ENCODE peak calls at places on chromosomes 13 and 19, in five cellular contexts. D is activated CD4-positive, alpha-beta T cell treated with anti-CD3 and anti-CD28 coated beads for 48 hours; F is stimulated activated CD8-positive, alpha-beta memory T cell treated with anti-CD3 and anti-CD28 coated beads, Interleukin-15, amount 100 ng/mL, for 24 hours; U is cardiac fibroblast; A is C1 segment of cervical spinal cord. G is an unnamed sample.

GRCh38 chr13:53112522-53112921 is 83.9 kb downstream of the OLFM4 start:
- DNase-seq in D (no peak), A (no peak), U (no peak), F (no peak), G (no peak)

GRCh38 chr19:2455481-2456300 is 1.1 kb downstream of the LMNB2 start:
- DNase-seq in U (no peak), A (no peak), D (peak), F (peak), G (no peak)

GRCh38 chr13:95326695-95327094 is 25.4 kb upstream of the ABCC4 start:
- DNase-seq in U (no peak), D (no peak), A (no peak), F (no peak), G (no peak)

GRCh38 chr19:49801966-49802661 is 11.0 kb downstream of the FUZ start:
- DNase-seq in D (no peak), U (peak), F (no peak), A (peak), G (peak)

GRCh38 chr13:47459512-47459911 is 541.6 kb downstream of the SUCLA2 start:
- DNase-seq in A (no peak), F (no peak), D (no peak), U (peak), G (no peak)

GRCh38 chr13:21868823-21869222 is 197.9 kb downstream of the FGF9 start:
- DNase-seq in A (no peak), F (no peak), D (no peak), U (no peak), G (no peak)

GRCh38 chr13:98390086-98390697 is 186.7 kb downstream of the STK24 start:
- DNase-seq in A (no peak), F (no peak), D (no peak), U (peak), G (no peak)

GRCh38 chr19:1150333-1151036 is 23.6 kb downstream of the SBNO2 start:
- DNase-seq in U (no peak), A (no peak), D (no peak), F (no peak), G (no peak)

GRCh38 chr13:112873851-112874750 is 94.9 kb upstream of the MCF2L start:
- DNase-seq in D (peak), F (peak), A (peak), U (peak), G (peak)

GRCh38 chr13:111460548-111461444 is 140.4 kb downstream of the TEX29 start:
- DNase-seq in F (no peak), U (peak), A (peak), D (peak), G (peak)

GRCh38 chr13:83221256-83221655 is 661.0 kb downstream of the SLITRK1 start:
- DNase-seq in A (no peak), F (no peak), D (no peak), U (peak), G (peak)

GRCh38 chr13:40077396-40078027 is 422.1 kb downstream of the COG6 start:
- DNase-seq in U (no peak), D (no peak), A (no peak), F (no peak), G (no peak)

GRCh38 chr19:54459282-54460229 is 4.0 kb downstream of the LENG9 start:
- DNase-seq in F (no peak), U (no peak), A (no peak), D (no peak), G (no peak)

GRCh38 chr19:1521636-1522035 is 2.2 kb upstream of the PLK5 start:
- DNase-seq in A (no peak), F (no peak), U (peak), D (no peak), G (no peak)

GRCh38 chr19:48874309-48875135 is 2.3 kb downstream of the PPP1R15A start:
- DNase-seq in D (no peak), F (no peak), A (no peak), U (peak), G (peak)

GRCh38 chr19:18044825-18045304 is 36.9 kb downstream of the ARRDC2 start:
- DNase-seq in U (peak), A (peak), D (peak), F (peak), G (no peak)

GRCh38 chr19:3613765-3614661 is 7.3 kb upstream of the TBXA2R start:
- DNase-seq in D (no peak), A (no peak), U (no peak), F (no peak), G (no peak)

GRCh38 chr19:49880162-49880869 is 2.8 kb downstream of the TBC1D17 start:
- DNase-seq in U (no peak), D (no peak), A (no peak), F (no peak), G (no peak)

GRCh38 chr13:101452519-101453485 is at the start of gene ITGBL1:
- DNase-seq in F (no peak), U (peak), A (no peak), D (no peak), G (no peak)

GRCh38 chr19:1104452-1105216 is 840 bp downstream of the GPX4 start:
- DNase-seq in F (peak), A (peak), D (peak), U (peak), G (peak)

GRCh38 chr13:87080100-87080779 is 590.9 kb upstream of the SLITRK5 start:
- DNase-seq in U (no peak), D (no peak), A (no peak), F (no peak), G (no peak)

GRCh38 chr19:54626757-54627156 is 3.5 kb upstream of the LILRB1 start:
- DNase-seq in F (no peak), D (no peak), U (no peak), A (no peak), G (no peak)

GRCh38 chr13:113182046-113182445 is 23.6 kb downstream of the PROZ start:
- DNase-seq in F (no peak), U (peak), D (no peak), A (no peak), G (no peak)

GRCh38 chr13:94707400-94708021 is 4.8 kb downstream of the SOX21 start:
- DNase-seq in F (no peak), A (peak), U (no peak), D (peak), G (no peak)

GRCh38 chr13:30847697-30848307 is 58.3 kb upstream of the MEDAG start:
- DNase-seq in F (no peak), A (no peak), D (peak), U (peak), G (no peak)

GRCh38 chr13:99290890-99291289 is 16.3 kb downstream of the GPR183 start:
- DNase-seq in F (no peak), D (peak), U (no peak), A (no peak), G (no peak)

GRCh38 chr19:3123956-3124355 is 11.9 kb upstream of the GNA15 start:
- DNase-seq in A (no peak), F (no peak), U (no peak), D (no peak), G (no peak)

GRCh38 chr19:40719414-40719894 is 2.5 kb downstream of the ITPKC start:
- DNase-seq in F (no peak), U (no peak), D (no peak), A (no peak), G (no peak)

GRCh38 chr13:113965383-113965874 is 8.4 kb downstream of the C13orf46 start:
- DNase-seq in A (no peak), F (no peak), D (no peak), U (no peak), G (no peak)

GRCh38 chr13:40665754-40666057 is 735 bp downstream of the FOXO1 start:
- DNase-seq in D (peak), F (peak), A (no peak), U (no peak), G (no peak)

GRCh38 chr19:1076951-1077350 is 10.0 kb downstream of the ARHGAP45 start:
- DNase-seq in A (no peak), U (no peak), D (peak), F (peak), G (no peak)

GRCh38 chr13:78436311-78436710 is 167.0 kb downstream of the POU4F1 start:
- DNase-seq in A (no peak), U (no peak), F (no peak), D (no peak), G (no peak)

GRCh38 chr19:55636723-55637122 is 4.1 kb upstream of the ZNF580 start:
- DNase-seq in D (no peak), F (no peak), A (no peak), U (no peak), G (no peak)

GRCh38 chr13:74128171-74128767 is 5.9 kb downstream of the KLF12 start:
- DNase-seq in U (peak), A (no peak), D (peak), F (no peak), G (no peak)

G was measured in Caki2.